ENCODE peak calls at places on chromosome 5, in four cellular contexts. R, L, V and W are unnamed samples.

GRCh38 chr5:78627175-78627574 is 21.4 kb downstream of the LHFPL2 start:
- DNase-seq in V (no peak), R (no peak), L (no peak), W (peak; percentile 32)

GRCh38 chr5:107809201-107810034 is 138.7 kb upstream of the EFNA5 start:
- DNase-seq in L (no peak), V (no peak), R (peak; percentile 46), W (no peak)

GRCh38 chr5:93035194-93035593 is 545.8 kb downstream of the NR2F1-AS1 start:
- DNase-seq in L (no peak), V (no peak), R (no peak), W (no peak)

GRCh38 chr5:28065664-28066063 is 1027.3 kb upstream of the CDH9 start:
- DNase-seq in V (no peak), L (no peak), R (no peak), W (no peak)

GRCh38 chr5:103993028-103993427 is 430.4 kb upstream of the NUDT12 start:
- DNase-seq in V (no peak), R (no peak), L (no peak), W (no peak)

GRCh38 chr5:75668988-75669760 is 48.1 kb downstream of the POC5 start:
- DNase-seq in L (no peak), V (peak; percentile 39), R (no peak), W (peak; percentile 75)

GRCh38 chr5:144273232-144274027 is 102.8 kb downstream of the KCTD16 start:
- DNase-seq in L (no peak), R (no peak), V (no peak), W (no peak)

GRCh38 chr5:57442080-57442839 is 40.4 kb downstream of the ACTBL2 start:
- DNase-seq in L (no peak), V (no peak), R (no peak), W (peak; percentile 31)

GRCh38 chr5:142716963-142717362 is 31.1 kb upstream of the FGF1 start:
- DNase-seq in L (peak; percentile 47), V (peak; percentile 54), R (no peak), W (no peak)

GRCh38 chr5:112165897-112166737 is 253.0 kb downstream of the EPB41L4A start:
- DNase-seq in L (no peak), R (peak; percentile 51), V (peak; percentile 41), W (no peak)
- TF ChIP-seq FOSL1 in L (no peak), R (no peak), V (no peak), W (no peak)

DNA sequence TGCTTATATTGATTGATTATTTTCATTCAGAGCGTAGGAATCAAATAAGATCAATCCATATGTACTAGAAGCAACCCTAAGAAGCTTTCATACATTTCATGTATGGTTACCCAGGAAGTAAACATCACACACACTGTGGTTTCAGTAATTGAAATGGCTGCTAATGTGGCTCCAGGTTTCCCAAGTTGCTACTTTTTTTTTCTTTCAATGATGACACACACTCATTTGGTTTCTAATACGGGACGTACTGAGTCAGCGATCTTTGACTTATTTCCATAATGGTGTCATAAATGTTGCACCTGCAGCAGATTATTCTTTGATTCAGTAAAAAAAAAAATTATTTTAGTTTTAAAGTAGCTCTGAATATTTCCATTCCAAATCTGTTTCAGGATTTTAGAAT is 248.6 kb downstream of the CTNND2 start:
- DNase-seq in R (no peak), V (no peak), L (no peak), W (no peak)
- TF ChIP-seq FOSL1 in R (no peak), V (no peak), L (no peak), W (no peak)

GRCh38 chr5:181181650-181182565 is 23.1 kb downstream of the TRIM7 start:
- DNase-seq in L (peak; percentile 76), R (no peak), V (peak; percentile 74), W (peak; percentile 76)
- TF ChIP-seq FOSL1 in L (no peak), R (no peak), V (no peak), W (no peak)

DNA sequence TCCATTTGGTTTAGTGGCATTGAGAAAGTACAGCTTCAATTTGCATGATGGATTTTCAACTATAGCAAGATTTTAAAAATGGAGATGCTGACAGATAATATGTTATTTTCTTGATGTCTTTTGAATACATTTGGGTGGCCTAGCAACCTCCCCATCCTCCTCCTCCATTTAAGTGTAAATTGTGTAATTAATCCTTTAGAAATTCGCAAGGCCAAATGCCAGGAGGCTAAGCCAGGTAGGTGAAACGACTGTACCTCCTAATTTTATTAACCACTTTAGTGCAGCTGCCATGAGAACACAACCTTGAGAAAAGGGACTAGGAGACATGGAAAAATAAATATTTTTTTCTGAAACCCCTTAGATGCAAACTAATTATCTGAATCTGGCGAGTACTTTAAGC is 248.8 kb downstream of the MRPS30 start:
- DNase-seq in L (no peak), R (no peak), V (no peak), W (no peak)
- TF ChIP-seq FOSL1 in L (no peak), R (no peak), V (no peak), W (no peak)